ENCODE peak calls at places on chromosomes 4 and X, in five cellular contexts. One of them, this sample, is unnamed.

GRCh38 chrX:85359051-85359450 is 20.4 kb downstream of the POF1B start:
- DNase-seq in HCT116: no peak
- DNase-seq in HepG2: no peak
- DNase-seq in K562: no peak
- DNase-seq in H1: no peak
- DNase-seq in this sample: no peak

GRCh38 chr4:91812319-91812718 is 491.4 kb upstream of the GRID2 start:
- DNase-seq in HCT116: no peak
- DNase-seq in HepG2: no peak
- DNase-seq in K562: no peak
- DNase-seq in H1: no peak
- DNase-seq in this sample: no peak

GRCh38 chr4:16608123-16608522 is 290.3 kb downstream of the LDB2 start:
- DNase-seq in HCT116: no peak
- DNase-seq in HepG2: no peak
- DNase-seq in K562: no peak
- DNase-seq in H1: no peak
- DNase-seq in this sample: no peak

GRCh38 chr4:173252024-173252935 is 81.9 kb downstream of the HMGB2 start:
- DNase-seq in HCT116: peak; percentile 99
- DNase-seq in HepG2: peak; percentile 22
- DNase-seq in K562: peak; percentile 86
- DNase-seq in H1: no peak
- DNase-seq in this sample: peak; percentile 68

GRCh38 chrX:63506320-63506719 is 155.2 kb upstream of the SPIN4 start:
- DNase-seq in HCT116: peak; percentile 15
- DNase-seq in HepG2: peak; percentile 15
- DNase-seq in K562: peak; percentile 44
- DNase-seq in H1: no peak
- DNase-seq in this sample: no peak

GRCh38 chr4:3405176-3405575 is 36.6 kb upstream of the HGFAC start:
- DNase-seq in HCT116: no peak
- DNase-seq in HepG2: no peak
- DNase-seq in K562: no peak
- DNase-seq in H1: no peak
- DNase-seq in this sample: no peak

GRCh38 chrX:48747415-48748026 is 14.0 kb upstream of the GLOD5 start:
- DNase-seq in HCT116: no peak
- DNase-seq in HepG2: no peak
- DNase-seq in K562: no peak
- DNase-seq in H1: no peak
- DNase-seq in this sample: no peak

GRCh38 chrX:145843196-145843595 is 25.6 kb downstream of the SLITRK2 start:
- DNase-seq in HCT116: no peak
- DNase-seq in HepG2: no peak
- DNase-seq in K562: no peak
- DNase-seq in H1: no peak
- DNase-seq in this sample: no peak

GRCh38 chr4:8745828-8746225 is 125.8 kb downstream of the HMX1 start:
- DNase-seq in HCT116: no peak
- DNase-seq in HepG2: no peak
- DNase-seq in K562: no peak
- DNase-seq in H1: no peak
- DNase-seq in this sample: no peak

GRCh38 chr4:75099321-75099720 is 166.4 kb downstream of the PARM1 start:
- DNase-seq in HCT116: no peak
- DNase-seq in HepG2: no peak
- DNase-seq in K562: no peak
- DNase-seq in H1: no peak
- DNase-seq in this sample: peak; percentile 56

GRCh38 chr4:71288875-71289274 is 49.9 kb upstream of the SLC4A4 start:
- DNase-seq in HCT116: no peak
- DNase-seq in HepG2: no peak
- DNase-seq in K562: no peak
- DNase-seq in H1: no peak
- DNase-seq in this sample: no peak

DNA sequence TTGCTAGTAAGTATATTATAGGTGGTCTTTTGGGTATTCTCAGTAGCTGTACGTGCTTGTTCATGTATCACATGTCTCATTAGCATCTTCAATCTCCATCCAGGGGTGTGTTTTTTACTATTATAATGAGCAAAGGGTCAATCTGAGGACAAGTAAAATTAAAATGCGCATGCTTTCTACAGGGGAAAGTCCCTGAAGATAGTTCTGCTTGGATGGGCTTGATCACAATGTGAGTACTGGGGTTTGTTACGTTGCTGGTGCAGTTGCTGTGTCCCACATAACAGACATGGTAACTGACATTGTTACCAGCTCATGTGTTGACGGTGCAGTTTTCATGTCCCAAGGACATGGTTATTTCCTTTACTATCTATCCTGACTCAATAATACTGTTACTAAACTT is 65.9 kb downstream of the UCHL1 start:
- DNase-seq in HCT116: no peak
- DNase-seq in HepG2: no peak
- DNase-seq in K562: no peak
- DNase-seq in H1: no peak
- DNase-seq in this sample: no peak
- H3K4me2 ChIP-seq in HCT116: no peak overlapping the region
- H3K4me2 ChIP-seq in HepG2: no peak overlapping the region
- H3K4me2 ChIP-seq in K562: no peak overlapping the region
- H3K4me2 ChIP-seq in H1: no peak overlapping the region
- H3K4me2 ChIP-seq in this sample: no peak overlapping the region

DNA sequence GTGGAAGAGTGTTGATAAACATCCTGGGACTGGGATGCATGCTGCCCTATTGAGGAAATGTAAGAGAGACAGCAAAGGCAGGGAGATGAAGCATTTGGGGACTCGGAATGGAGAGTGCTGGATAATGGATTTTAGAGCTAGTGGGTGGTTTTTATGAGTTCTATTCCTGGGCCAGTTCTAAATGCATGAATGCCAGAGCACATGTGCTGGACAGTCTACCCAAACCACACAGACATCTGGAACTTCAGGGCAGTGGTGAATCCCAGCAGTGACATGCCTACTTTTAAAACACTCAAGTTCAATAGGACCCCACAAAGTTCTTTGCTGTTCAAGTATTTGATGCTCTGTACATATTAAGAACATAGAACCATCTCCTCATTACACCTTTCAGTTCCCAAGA is 133.9 kb downstream of the CBR4 start:
- DNase-seq in HCT116: no peak
- DNase-seq in HepG2: no peak
- DNase-seq in K562: no peak
- DNase-seq in H1: no peak
- DNase-seq in this sample: no peak
- TF ChIP-seq SRF in HCT116: no peak
- TF ChIP-seq SRF in HepG2: no peak
- TF ChIP-seq SRF in K562: no peak
- TF ChIP-seq SRF in H1: no peak
- TF ChIP-seq SRF in this sample: no peak

DNA sequence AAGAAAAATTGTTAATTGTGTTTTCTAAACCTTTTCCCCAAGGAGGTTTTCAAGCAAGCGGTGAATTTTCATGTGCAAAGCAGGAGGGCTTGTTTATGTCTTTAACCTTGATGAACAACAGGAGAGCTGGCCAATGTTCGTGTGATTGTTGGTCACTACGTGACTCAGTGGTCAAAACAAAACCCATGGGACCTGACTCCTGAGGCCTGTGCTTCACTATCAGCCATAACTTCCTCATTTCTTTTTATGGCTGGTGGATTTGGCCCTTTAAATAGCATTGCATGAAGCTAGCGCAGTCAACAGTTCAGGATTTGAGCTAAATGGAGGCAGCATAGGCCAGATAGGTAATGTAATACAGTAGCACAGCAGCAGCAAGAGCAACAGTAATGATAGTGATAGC is 80.5 kb downstream of the MID1IP1 start:
- DNase-seq in HCT116: no peak
- DNase-seq in HepG2: no peak
- DNase-seq in K562: no peak
- DNase-seq in H1: no peak
- DNase-seq in this sample: peak; percentile 73
- H3K4me2 ChIP-seq in HCT116: no peak overlapping the region
- H3K4me2 ChIP-seq in HepG2: no peak overlapping the region
- H3K4me2 ChIP-seq in K562: no peak overlapping the region
- H3K4me2 ChIP-seq in H1: no peak overlapping the region
- H3K4me2 ChIP-seq in this sample: peak overlapping the region; percentile 38

DNA sequence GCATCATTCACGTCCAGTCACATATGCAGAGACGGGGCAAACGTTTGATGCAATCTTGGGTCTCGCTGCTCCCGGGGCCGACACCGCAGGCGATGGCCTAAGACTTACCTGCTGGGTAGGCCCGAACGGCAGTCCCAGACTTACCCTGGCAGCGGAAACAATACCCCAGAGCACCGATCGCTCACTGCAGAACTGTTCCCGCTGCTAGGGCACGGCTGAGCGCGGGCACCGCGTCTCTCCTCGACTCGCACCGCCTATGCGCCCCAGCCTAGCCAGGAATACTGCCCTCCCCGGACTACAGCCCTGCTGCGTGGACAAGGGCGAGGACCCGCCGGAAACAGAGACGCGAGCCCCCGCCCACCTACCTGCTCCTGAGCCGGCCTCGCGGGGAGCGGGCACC is 86.2 kb downstream of the HPRT1 start:
- DNase-seq in HCT116: no peak
- DNase-seq in HepG2: no peak
- DNase-seq in K562: no peak
- DNase-seq in H1: no peak
- DNase-seq in this sample: no peak
- TF ChIP-seq SRF in HCT116: no peak
- TF ChIP-seq SRF in HepG2: no peak
- TF ChIP-seq SRF in K562: no peak
- TF ChIP-seq SRF in H1: no peak
- TF ChIP-seq SRF in this sample: no peak